ENCODE peak calls at places on chromosomes 3 and 15, in four cellular contexts. U, F, X and S are unnamed samples.

GRCh38 chr15:77021803-77022381 is 27.0 kb downstream of the PSTPIP1 start:
- DNase-seq in F (no peak), U (no peak), X (no peak), S (no peak)

GRCh38 chr15:87609474-87609873 is 647.1 kb downstream of the NTRK3 start:
- DNase-seq in X (no peak), U (no peak), F (no peak), S (no peak)

GRCh38 chr3:86969500-86970189 is 21.3 kb downstream of the VGLL3 start:
- DNase-seq in X (peak; percentile 66), U (peak; percentile 19), F (no peak), S (peak; percentile 42)

GRCh38 chr3:119570229-119570628 is 9.1 kb upstream of the ADPRH start:
- DNase-seq in U (no peak), F (no peak), X (no peak), S (no peak)

GRCh38 chr3:123749716-123750115 is 134.4 kb downstream of the MYLK start:
- DNase-seq in X (peak; percentile 24), U (peak; percentile 44), F (no peak), S (no peak)

GRCh38 chr3:180926526-180926925 is 14.1 kb downstream of the FXR1 start:
- DNase-seq in F (no peak), U (no peak), X (no peak), S (no peak)

GRCh38 chr3:155292133-155292532 is 1.4 kb downstream of the STRIT1 start:
- DNase-seq in X (no peak), F (no peak), U (peak; percentile 60), S (no peak)

GRCh38 chr3:138479355-138479964 is 45.0 kb downstream of the ESYT3 start:
- DNase-seq in F (no peak), X (no peak), U (peak; percentile 50), S (peak; percentile 69)

GRCh38 chr3:128432301-128432897 is 34.3 kb downstream of the DNAJB8 start:
- DNase-seq in F (no peak), U (no peak), X (peak; percentile 80), S (peak; percentile 44)

GRCh38 chr15:52133510-52134220 is 21.1 kb upstream of the BCL2L10 start:
- DNase-seq in F (no peak), X (no peak), U (no peak), S (no peak)

GRCh38 chr3:46867550-46867898 is 4.3 kb upstream of the MYL3 start:
- DNase-seq in U (no peak), F (no peak), X (no peak), S (no peak)

GRCh38 chr3:12351145-12351544 is 62.3 kb downstream of the PPARG start:
- DNase-seq in X (no peak), F (no peak), U (no peak), S (no peak)

GRCh38 chr15:78291698-78292097 is 7.7 kb downstream of the SKIC8 start:
- DNase-seq in U (no peak), X (no peak), F (no peak), S (no peak)

GRCh38 chr3:49397470-49397869 is 14.3 kb downstream of the RHOA start:
- DNase-seq in F (no peak), U (no peak), X (no peak), S (peak; percentile 61)

GRCh38 chr15:101046826-101047225 is 127.7 kb downstream of the LRRK1 start:
- DNase-seq in U (no peak), F (no peak), X (peak; percentile 33), S (no peak)

GRCh38 chr3:27686642-27687041 is 35.5 kb downstream of the EOMES start:
- DNase-seq in X (no peak), U (no peak), F (no peak), S (no peak)
- TF ChIP-seq TCF12 in X (no peak), U (no peak), F (no peak), S (no peak)

DNA sequence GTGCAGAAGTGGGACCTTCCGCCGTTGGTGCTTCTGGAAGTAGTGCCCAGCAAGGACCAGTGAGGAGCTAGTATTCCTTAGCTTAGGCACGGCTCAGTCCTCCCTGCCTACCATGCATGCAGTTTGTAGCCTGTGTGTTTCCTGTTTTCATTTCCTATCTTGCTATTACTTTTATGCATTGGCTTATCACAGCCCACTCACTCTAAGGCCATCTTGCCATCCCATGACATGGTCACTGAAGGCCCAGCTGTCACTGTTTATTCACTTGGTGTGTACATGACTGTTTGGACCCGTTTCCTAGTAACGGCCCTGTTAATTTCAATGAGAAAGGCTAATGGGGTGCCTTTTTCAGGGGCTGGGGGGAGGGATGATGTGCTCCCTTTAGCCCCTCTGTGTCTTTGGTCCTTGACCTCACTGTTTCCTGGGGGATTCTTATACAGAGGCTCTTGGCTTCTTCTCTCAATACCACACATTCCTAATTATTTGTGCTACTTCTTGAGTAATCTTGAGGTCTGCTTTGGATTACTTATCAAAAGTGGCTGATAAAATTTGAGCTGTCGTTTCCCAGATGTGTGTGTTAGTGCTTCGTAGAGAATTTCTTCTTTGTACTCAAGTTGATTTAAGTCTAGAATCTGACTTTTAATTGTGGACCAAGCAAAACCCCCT is 24.5 kb upstream of the TRAK1 start:
- DNase-seq in F (no peak), X (no peak), U (peak; percentile 48), S (peak; percentile 46)
- TF ChIP-seq TCF12 in F (peak; percentile 20), X (peak; percentile 96), U (no peak), S (peak; percentile 82)

DNA sequence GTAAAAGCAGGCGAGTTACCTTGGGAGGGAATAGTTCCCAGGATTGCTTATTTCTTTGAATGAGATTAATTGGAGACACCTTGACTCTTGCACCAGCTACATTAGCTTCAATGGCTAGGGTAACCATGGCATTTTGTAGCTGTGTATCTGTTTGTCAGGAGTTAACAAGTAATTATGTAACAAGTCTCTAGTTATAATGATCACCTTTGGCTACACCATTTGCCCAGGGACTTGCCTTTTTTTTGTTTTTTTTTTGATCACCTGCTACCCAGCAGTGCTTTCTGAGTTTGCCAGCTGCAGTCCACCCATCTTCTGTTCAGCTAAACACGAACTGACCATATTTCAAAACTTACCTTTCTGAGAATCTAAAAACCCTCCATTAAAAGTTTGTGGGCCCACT is 2.2 kb downstream of the MED12L start:
- DNase-seq in X (no peak), U (no peak), F (no peak), S (no peak)
- TF ChIP-seq TCF12 in X (no peak), U (no peak), F (no peak), S (no peak)

GRCh38 chr15:94230436-94230885 is 900 bp upstream of the MCTP2 start:
- DNase-seq in F (no peak), X (no peak), U (no peak), S (no peak)

GRCh38 chr15:94230886-94231727 is at the start of gene MCTP2:
- DNase-seq in X (peak; percentile 85), F (peak; percentile 57), U (peak; percentile 62), S (peak; percentile 85)

GRCh38 chr15:94229591-94230365 is 1.6 kb upstream of the MCTP2 start:
- DNase-seq in F (peak; percentile 70), U (no peak), X (no peak), S (no peak)

GRCh38 chr15:94232107-94232506 is 746 bp downstream of the MCTP2 start:
- DNase-seq in U (no peak), F (peak; percentile 28), X (no peak), S (no peak)

GRCh38 chr15:94231728-94232086 is 346 bp downstream of the MCTP2 start:
- DNase-seq in U (peak; percentile 7), X (no peak), F (no peak), S (no peak)
- TF ChIP-seq TCF12 in U (no peak), X (no peak), F (no peak), S (no peak)

GRCh38 chr15:58472821-58473581 is 41.2 kb downstream of the LIPC start:
- DNase-seq in X (no peak), U (no peak), F (no peak), S (no peak)
- TF ChIP-seq TCF12 in X (no peak), U (no peak), F (no peak), S (no peak)

GRCh38 chr3:184491011-184491576 is 70.5 kb upstream of the EPHB3 start:
- DNase-seq in F (no peak), X (no peak), U (no peak), S (no peak)

GRCh38 chr3:184489457-184489856 is 72.1 kb upstream of the EPHB3 start:
- DNase-seq in X (no peak), U (no peak), F (no peak), S (no peak)

GRCh38 chr3:184496933-184497332 is 64.7 kb upstream of the EPHB3 start:
- DNase-seq in X (no peak), F (no peak), U (no peak), S (no peak)

GRCh38 chr3:184488577-184488976 is 73.0 kb upstream of the EPHB3 start:
- DNase-seq in U (no peak), F (no peak), X (no peak), S (no peak)

DNA sequence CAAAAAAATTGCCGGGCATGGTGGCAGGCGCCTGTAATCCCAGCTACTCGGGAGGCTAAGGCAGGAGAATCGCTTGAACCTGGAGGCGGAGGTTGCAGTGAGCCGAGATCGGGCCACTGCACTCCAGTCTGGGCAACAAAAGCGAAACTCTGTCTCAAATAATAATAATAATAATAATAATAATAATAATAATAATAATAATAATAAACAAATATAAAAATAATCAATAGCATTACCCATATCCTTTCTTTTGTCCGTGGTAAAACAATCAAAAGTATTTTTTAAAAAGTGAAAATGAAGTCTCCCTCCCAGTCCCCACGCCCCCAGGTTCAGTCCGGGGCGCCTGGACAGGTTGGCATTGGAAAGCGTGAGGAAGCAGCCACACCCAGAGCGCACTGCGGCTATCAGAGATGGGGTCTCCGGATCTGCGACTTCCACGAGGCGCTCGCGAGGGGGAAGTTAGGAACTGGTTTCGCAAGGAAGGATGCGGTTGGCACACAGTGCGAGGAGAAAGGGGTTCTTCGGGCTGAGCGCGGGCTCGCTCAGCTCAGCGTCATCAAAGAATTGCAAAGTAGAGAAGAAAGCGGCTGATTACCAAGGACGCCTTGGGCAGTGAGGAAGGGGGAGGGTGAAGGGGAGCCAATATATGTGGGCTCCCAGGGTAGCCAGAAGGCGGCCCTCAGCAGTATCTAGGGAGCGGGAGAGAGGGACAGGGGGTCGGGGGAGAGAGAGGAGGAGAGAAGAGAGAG is 69.5 kb upstream of the EPHB3 start:
- DNase-seq in X (no peak), F (no peak), U (no peak), S (no peak)
- TF ChIP-seq TCF12 in X (no peak), F (no peak), U (no peak), S (no peak)